ENCODE peak calls at places on chromosomes 16 and 17, in nine cellular contexts. Y, B, P, T, O, U, A, H and N are unnamed samples.

GRCh38 chr16:57994778-57995177 is 5.7 kb downstream of the ZNF319 start:
- DNase-seq in Y (no peak), B (peak), P (no peak), T (peak), O (peak), U (no peak), A (peak), H (no peak), N (peak)

GRCh38 chr16:6193718-6194117 is 1096.1 kb upstream of the EEF2KMT start:
- DNase-seq in Y (peak), B (no peak), P (no peak), T (no peak), O (peak), U (no peak), A (no peak), H (no peak), N (peak)

GRCh38 chr16:84080378-84080777 is 36.4 kb downstream of the MBTPS1 start:
- DNase-seq in Y (no peak), B (no peak), P (no peak), T (no peak), O (no peak), U (no peak), A (no peak), H (no peak), N (peak)

GRCh38 chr17:79011451-79012147 is 2.0 kb upstream of the CANT1 start:
- DNase-seq in Y (peak), B (no peak), P (no peak), T (no peak), O (peak), U (no peak), A (no peak), H (peak), N (peak)

GRCh38 chr17:64780096-64781012 is 118.2 kb upstream of the SMURF2 start:
- DNase-seq in Y (peak), B (peak), P (peak), T (peak), O (peak), U (peak), A (peak), H (no peak), N (peak)

GRCh38 chr17:36877774-36878173 is 59.5 kb upstream of the LHX1 start:
- DNase-seq in Y (peak), B (no peak), P (no peak), T (no peak), O (no peak), U (no peak), A (no peak), H (no peak), N (peak)

GRCh38 chr17:11950771-11951519 is 46.3 kb downstream of the ZNF18 start:
- DNase-seq in Y (peak), B (no peak), P (no peak), T (no peak), O (peak), U (no peak), A (no peak), H (no peak), N (peak)

GRCh38 chr17:81234506-81234855 is 4.4 kb downstream of the TEPSIN start:
- DNase-seq in Y (no peak), B (no peak), P (no peak), T (no peak), O (no peak), U (no peak), A (no peak), H (no peak), N (no peak)

GRCh38 chr16:80029706-80030481 is 429.4 kb upstream of the MAF start:
- DNase-seq in Y (no peak), B (no peak), P (no peak), T (no peak), O (no peak), U (no peak), A (no peak), H (no peak), N (peak)

GRCh38 chr16:24174504-24174903 is 81.6 kb upstream of the CACNG3 start:
- DNase-seq in Y (no peak), B (no peak), P (no peak), T (no peak), O (no peak), U (no peak), A (no peak), H (no peak), N (no peak)

GRCh38 chr17:79042421-79043190 is 18.6 kb downstream of the C1QTNF1 start:
- DNase-seq in Y (no peak), B (peak), P (peak), T (peak), O (peak), U (peak), A (peak), H (peak), N (peak)

GRCh38 chr16:54335230-54335629 is 48.6 kb upstream of the IRX3 start:
- DNase-seq in Y (peak), B (no peak), P (no peak), T (no peak), O (no peak), U (no peak), A (no peak), H (no peak), N (no peak)

GRCh38 chr16:24721830-24722238 is 7.6 kb upstream of the TNRC6A start:
- DNase-seq in Y (peak), B (no peak), P (no peak), T (no peak), O (peak), U (no peak), A (no peak), H (no peak), N (peak)

GRCh38 chr17:80812362-80813088 is 179.1 kb upstream of the CHMP6 start:
- DNase-seq in Y (no peak), B (no peak), P (peak), T (no peak), O (no peak), U (no peak), A (peak), H (no peak), N (no peak)

GRCh38 chr17:81722184-81723120 is 10.4 kb downstream of the SLC25A10 start:
- DNase-seq in Y (no peak), B (peak), P (no peak), T (peak), O (peak), U (peak), A (peak), H (no peak), N (peak)

GRCh38 chr17:74960739-74961342 is 11.7 kb downstream of the HID1 start:
- DNase-seq in Y (peak), B (no peak), P (peak), T (peak), O (no peak), U (no peak), A (peak), H (peak), N (peak)

GRCh38 chr16:78324649-78325274 is 225.3 kb downstream of the WWOX start:
- DNase-seq in Y (no peak), B (no peak), P (no peak), T (no peak), O (no peak), U (no peak), A (no peak), H (no peak), N (no peak)

GRCh38 chr16:35631261-35631945 is 2172.0 kb downstream of the TP53TG3F start:
- DNase-seq in Y (no peak), B (no peak), P (no peak), T (no peak), O (no peak), U (no peak), A (no peak), H (no peak), N (no peak)

GRCh38 chr17:42193216-42194132 is 820 bp downstream of the GHDC start:
- DNase-seq in Y (no peak), B (no peak), P (no peak), T (no peak), O (no peak), U (no peak), A (no peak), H (no peak), N (no peak)

GRCh38 chr17:35390663-35391062 is 17.2 kb upstream of the SLFN11 start:
- DNase-seq in Y (no peak), B (no peak), P (no peak), T (no peak), O (no peak), U (no peak), A (no peak), H (no peak), N (peak)

GRCh38 chr17:57898487-57899311 is 48.9 kb upstream of the MRPS23 start:
- DNase-seq in Y (peak), B (peak), P (no peak), T (peak), O (no peak), U (peak), A (peak), H (peak), N (no peak)

GRCh38 chr16:72568502-72568901 is 396.5 kb upstream of the PMFBP1 start:
- DNase-seq in Y (no peak), B (no peak), P (no peak), T (no peak), O (no peak), U (no peak), A (no peak), H (no peak), N (no peak)

GRCh38 chr17:7836596-7837374 is 2.8 kb downstream of the KDM6B start:
- DNase-seq in Y (peak), B (peak), P (no peak), T (peak), O (peak), U (peak), A (peak), H (peak), N (peak)

GRCh38 chr16:49698931-49699715 is 156.8 kb downstream of the ZNF423 start:
- DNase-seq in Y (peak), B (no peak), P (no peak), T (no peak), O (no peak), U (no peak), A (no peak), H (no peak), N (no peak)

GRCh38 chr16:65314246-65315003 is 192.6 kb upstream of the CDH11 start:
- DNase-seq in Y (peak), B (no peak), P (no peak), T (no peak), O (no peak), U (no peak), A (no peak), H (peak), N (no peak)

GRCh38 chr16:13517856-13518255 is 402.1 kb upstream of the ERCC4 start:
- DNase-seq in Y (no peak), B (no peak), P (no peak), T (no peak), O (no peak), U (no peak), A (no peak), H (no peak), N (no peak)

GRCh38 chr16:84553873-84554399 is 49.5 kb upstream of the MEAK7 start:
- DNase-seq in Y (no peak), B (no peak), P (peak), T (no peak), O (no peak), U (no peak), A (no peak), H (no peak), N (no peak)

GRCh38 chr16:9152649-9153501 is 61.4 kb downstream of the HAPSTR1 start:
- DNase-seq in Y (no peak), B (no peak), P (no peak), T (no peak), O (no peak), U (no peak), A (no peak), H (no peak), N (no peak)

GRCh38 chr16:28108590-28109247 is 45.2 kb upstream of the GSG1L start:
- DNase-seq in Y (no peak), B (no peak), P (no peak), T (peak), O (no peak), U (no peak), A (no peak), H (no peak), N (no peak)

GRCh38 chr17:17445925-17446665 is 30.7 kb upstream of the MED9 start:
- DNase-seq in Y (peak), B (peak), P (no peak), T (peak), O (peak), U (peak), A (peak), H (peak), N (peak)

GRCh38 chr16:49672753-49673152 is 183.2 kb downstream of the ZNF423 start:
- DNase-seq in Y (no peak), B (no peak), P (no peak), T (no peak), O (no peak), U (no peak), A (no peak), H (no peak), N (no peak)

GRCh38 chr17:77790143-77790829 is 168.2 kb upstream of the TNRC6C start:
- DNase-seq in Y (no peak), B (no peak), P (no peak), T (no peak), O (no peak), U (no peak), A (no peak), H (no peak), N (no peak)

DNA sequence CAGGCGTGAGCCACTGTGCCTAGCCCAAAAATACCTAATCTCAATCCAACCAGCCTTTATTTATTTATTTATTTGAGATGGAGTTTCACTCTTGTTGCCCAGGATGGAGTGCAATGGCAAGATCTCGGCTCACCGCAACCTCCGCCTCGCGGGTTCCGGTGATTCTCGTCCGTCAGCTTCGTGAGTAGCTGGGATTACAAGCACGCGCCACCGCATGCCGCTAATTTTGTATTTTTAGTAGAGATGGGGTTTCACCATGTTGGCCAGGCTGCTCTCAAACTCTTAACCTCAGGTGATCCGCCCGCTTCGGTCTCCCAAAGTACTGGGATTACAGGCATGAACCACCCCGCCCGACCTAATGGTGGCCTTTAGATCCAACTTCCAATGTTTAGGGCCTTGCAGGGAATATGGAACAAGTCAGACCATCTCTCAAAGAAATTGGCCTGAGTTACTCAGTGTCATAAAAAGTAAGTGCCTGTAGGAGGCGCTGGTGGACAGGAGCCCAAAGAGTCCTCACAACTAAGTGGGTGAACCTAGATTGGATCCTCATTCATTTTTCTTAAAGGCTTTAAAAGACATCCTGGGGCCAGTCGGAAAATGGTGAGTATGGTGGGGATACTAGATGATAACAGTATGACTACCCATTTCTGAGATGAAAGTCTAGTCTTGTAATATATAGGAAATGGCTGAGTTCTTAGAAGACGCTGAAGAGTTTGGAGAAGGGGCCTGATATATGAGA is 4.6 kb downstream of the ZSCAN10 start:
- DNase-seq in Y (no peak), B (peak), P (no peak), T (peak), O (peak), U (no peak), A (peak), H (peak), N (peak)
- TF ChIP-seq CTCF in Y (peak), B (peak), P (peak), T (peak), O (peak), U (no peak), A (peak), H (peak), N (peak)

DNA sequence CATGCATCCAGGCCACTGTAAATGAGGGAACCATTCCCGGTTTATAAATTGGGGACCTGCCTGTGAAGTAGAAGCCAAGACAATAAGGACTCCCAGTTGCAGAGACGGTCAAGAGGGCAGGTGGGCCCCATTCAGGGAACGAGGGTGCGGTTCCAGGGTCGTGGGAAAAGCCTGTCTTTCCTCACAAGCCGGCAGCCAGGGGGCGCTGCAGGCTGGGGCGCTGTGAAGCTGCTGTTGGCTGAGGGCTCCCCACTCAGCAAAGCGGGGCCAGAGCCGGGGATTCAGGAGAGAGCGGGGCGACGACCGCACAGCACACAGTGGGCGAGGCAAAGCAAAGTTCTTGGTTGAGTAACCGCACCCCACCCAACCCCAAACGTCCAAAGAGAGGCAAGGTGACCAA is 24.9 kb downstream of the CDRT15 start:
- DNase-seq in Y (no peak), B (peak), P (peak), T (peak), O (no peak), U (no peak), A (no peak), H (no peak), N (no peak)
- TF ChIP-seq CTCF in Y (peak), B (peak), P (peak), T (peak), O (peak), U (no peak), A (no peak), H (peak), N (peak)

GRCh38 chr17:48023408-48024148 is 14.0 kb downstream of the COPZ2 start:
- DNase-seq in Y (peak), B (peak), P (peak), T (peak), O (peak), U (peak), A (peak), H (peak), N (peak)
- TF ChIP-seq CTCF in Y (peak), B (peak), P (peak), T (peak), O (peak), U (no peak), A (peak), H (peak), N (peak)

DNA sequence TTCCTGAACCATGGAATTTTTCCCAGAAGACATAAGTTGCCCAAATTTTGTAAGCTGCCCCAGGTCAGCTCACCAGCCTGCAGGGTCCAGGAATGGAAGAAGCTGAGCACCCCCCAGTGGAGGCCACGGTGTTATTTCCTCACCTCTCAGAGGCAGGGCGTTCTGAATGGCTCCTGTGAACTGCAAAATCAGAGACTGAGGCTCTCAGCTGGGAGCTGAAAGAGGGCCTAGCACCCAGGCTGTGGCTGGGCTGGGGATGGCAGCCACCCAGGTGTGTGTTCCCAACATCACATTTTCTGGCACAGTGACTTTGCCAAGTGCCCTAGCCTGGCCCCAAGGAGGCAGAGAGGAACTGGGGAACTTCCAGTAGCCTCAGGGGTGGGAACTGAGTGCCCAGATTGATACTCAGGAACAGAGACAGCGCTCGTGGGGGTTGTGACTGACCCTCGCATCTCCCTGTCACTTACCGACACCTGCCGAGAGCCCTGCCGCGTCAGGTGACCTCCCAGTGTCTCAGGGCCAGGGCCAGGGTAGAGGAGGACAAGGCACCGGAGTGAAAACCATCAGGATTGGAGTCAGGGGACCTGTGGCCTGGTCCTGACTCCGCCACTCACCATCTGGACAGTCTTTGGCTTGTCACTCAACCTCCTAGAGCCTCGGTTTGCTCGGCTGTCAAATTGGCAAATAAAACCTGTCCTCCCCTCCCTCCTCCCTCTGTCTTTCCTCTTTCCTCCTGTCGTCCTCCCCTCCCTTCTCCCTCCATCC is 11.3 kb downstream of the CACNG4 start:
- DNase-seq in Y (no peak), B (peak), P (no peak), T (peak), O (peak), U (peak), A (no peak), H (no peak), N (peak)
- TF ChIP-seq CTCF in Y (no peak), B (no peak), P (no peak), T (no peak), O (peak), U (no peak), A (no peak), H (peak), N (peak)

GRCh38 chr17:49054342-49055092 is 57.3 kb downstream of the IGF2BP1 start:
- DNase-seq in Y (no peak), B (no peak), P (no peak), T (no peak), O (no peak), U (no peak), A (no peak), H (no peak), N (no peak)

GRCh38 chr17:49049265-49049664 is 52.1 kb downstream of the IGF2BP1 start:
- DNase-seq in Y (no peak), B (no peak), P (no peak), T (no peak), O (no peak), U (no peak), A (no peak), H (no peak), N (no peak)

GRCh38 chr17:49053171-49053829 is 56.1 kb downstream of the IGF2BP1 start:
- DNase-seq in Y (no peak), B (no peak), P (no peak), T (no peak), O (no peak), U (no peak), A (peak), H (no peak), N (no peak)

GRCh38 chr17:49050611-49051010 is 53.4 kb downstream of the IGF2BP1 start:
- DNase-seq in Y (no peak), B (no peak), P (no peak), T (no peak), O (no peak), U (no peak), A (no peak), H (no peak), N (no peak)

GRCh38 chr17:49051269-49051668 is 54.1 kb downstream of the IGF2BP1 start:
- DNase-seq in Y (no peak), B (no peak), P (no peak), T (no peak), O (no peak), U (no peak), A (no peak), H (no peak), N (no peak)
- TF ChIP-seq CTCF in Y (no peak), B (no peak), P (no peak), T (no peak), O (no peak), U (no peak), A (no peak), H (no peak), N (no peak)

DNA sequence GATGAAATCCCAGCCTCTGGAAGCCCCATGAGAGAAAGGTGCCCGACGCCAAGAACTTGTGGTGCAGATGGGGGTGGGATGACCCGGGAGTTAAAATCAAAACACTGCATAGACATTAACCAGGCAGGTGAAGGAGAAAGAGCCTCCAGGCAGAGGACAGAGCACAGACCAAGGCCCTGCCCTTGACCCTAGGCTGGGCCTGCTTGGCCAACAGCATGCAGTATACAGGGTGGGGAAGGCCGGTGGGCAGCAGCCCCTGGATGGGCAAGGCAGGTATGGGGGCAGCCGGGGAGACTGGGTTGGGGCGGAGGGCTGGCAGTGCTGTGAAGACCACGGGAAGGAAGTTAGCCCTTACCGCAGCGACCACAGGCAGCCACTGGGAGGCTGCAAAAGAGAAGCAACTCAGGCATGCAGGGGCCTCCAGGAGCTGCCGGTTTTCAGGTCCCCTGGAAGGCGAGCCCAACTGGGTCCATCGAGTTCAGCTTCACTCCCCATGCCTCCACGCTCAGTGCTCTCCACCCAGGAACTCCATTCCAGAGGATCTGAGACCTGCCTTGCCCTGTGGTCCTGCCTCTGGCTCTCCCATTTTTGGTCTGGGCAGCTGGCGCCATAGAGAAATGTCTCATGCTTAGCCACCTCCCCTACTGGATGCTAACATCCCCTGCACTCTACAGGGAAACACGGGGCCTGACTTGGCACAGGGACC is 81.2 kb downstream of the C16orf95 start:
- DNase-seq in Y (no peak), B (no peak), P (no peak), T (no peak), O (no peak), U (no peak), A (no peak), H (no peak), N (no peak)
- TF ChIP-seq CTCF in Y (no peak), B (no peak), P (no peak), T (no peak), O (peak), U (no peak), A (no peak), H (no peak), N (no peak)